ENCODE peak calls at places on chromosomes 6 and 20, in four cellular contexts. K, E, Y and F are unnamed samples.

GRCh38 chr6:73511796-73512195 is 9.0 kb downstream of the EEF1A1 start:
- DNase-seq in K (no peak), E (no peak), Y (no peak), F (no peak)

GRCh38 chr20:24157213-24157612 is 168.6 kb upstream of the GGTLC1 start:
- DNase-seq in K (no peak), E (no peak), Y (no peak), F (no peak)

GRCh38 chr6:50180646-50181045 is 130.9 kb upstream of the DEFB112 start:
- DNase-seq in K (no peak), E (no peak), Y (no peak), F (no peak)

GRCh38 chr6:108353853-108354252 is 59.0 kb downstream of the AFG1L start:
- DNase-seq in K (no peak), E (no peak), Y (no peak), F (no peak)

GRCh38 chr20:13322621-13323020 is 101.5 kb downstream of the ISM1 start:
- DNase-seq in K (no peak), E (no peak), Y (no peak), F (no peak)

GRCh38 chr20:51136326-51136725 is 113.4 kb upstream of the KCNG1 start:
- DNase-seq in K (no peak), E (no peak), Y (no peak), F (no peak)

GRCh38 chr20:39886650-39887190 is 802.3 kb downstream of the MAFB start:
- DNase-seq in K (no peak), E (no peak), Y (peak), F (no peak)

GRCh38 chr6:80003841-80004198 is 629 bp upstream of the TTK start:
- DNase-seq in K (no peak), E (no peak), Y (no peak), F (no peak)

GRCh38 chr6:34674268-34674639 is 22.3 kb downstream of the ILRUN start:
- DNase-seq in K (no peak), E (no peak), Y (no peak), F (no peak)

GRCh38 chr6:34672657-34673043 is 23.9 kb downstream of the ILRUN start:
- DNase-seq in K (no peak), E (no peak), Y (no peak), F (no peak)

GRCh38 chr6:34673079-34673478 is 23.5 kb downstream of the ILRUN start:
- DNase-seq in K (no peak), E (no peak), Y (no peak), F (no peak)

GRCh38 chr6:34671801-34672656 is 24.5 kb downstream of the ILRUN start:
- DNase-seq in K (no peak), E (no peak), Y (no peak), F (no peak)

GRCh38 chr6:34671362-34671761 is 25.2 kb downstream of the ILRUN start:
- DNase-seq in K (no peak), E (no peak), Y (no peak), F (peak)
- H3K4me3 ChIP-seq in K (no peak), E (no peak), Y (no peak), F (no peak)

GRCh38 chr6:129651291-129651691 is 58.7 kb downstream of the ARHGAP18 start:
- DNase-seq in K (no peak), E (no peak), Y (no peak), F (no peak)

GRCh38 chr6:129653229-129653628 is 56.7 kb downstream of the ARHGAP18 start:
- DNase-seq in K (no peak), E (no peak), Y (no peak), F (no peak)

GRCh38 chr6:129655334-129655733 is 54.6 kb downstream of the ARHGAP18 start:
- DNase-seq in K (no peak), E (no peak), Y (no peak), F (no peak)

GRCh38 chr6:129657433-129657832 is 52.5 kb downstream of the ARHGAP18 start:
- DNase-seq in K (no peak), E (no peak), Y (no peak), F (no peak)

GRCh38 chr6:129653746-129654145 is 56.2 kb downstream of the ARHGAP18 start:
- DNase-seq in K (no peak), E (no peak), Y (no peak), F (no peak)
- H3K4me3 ChIP-seq in K (no peak), E (no peak), Y (no peak), F (no peak)

GRCh38 chr20:58851969-58852458 is 502 bp upstream of the GNAS start:
- DNase-seq in K (no peak), E (no peak), Y (no peak), F (no peak)
- H3K4me3 ChIP-seq in K (peak), E (no peak), Y (peak), F (no peak)

GRCh38 chr20:45153147-45153546 is 21.6 kb upstream of the PI3 start:
- DNase-seq in K (no peak), E (no peak), Y (no peak), F (no peak)

GRCh38 chr20:45156728-45157127 is 18.0 kb upstream of the PI3 start:
- DNase-seq in K (no peak), E (no peak), Y (no peak), F (no peak)

GRCh38 chr20:45153756-45154155 is 20.9 kb upstream of the PI3 start:
- DNase-seq in K (no peak), E (no peak), Y (no peak), F (no peak)

GRCh38 chr20:45157977-45158376 is 16.7 kb upstream of the PI3 start:
- DNase-seq in K (no peak), E (no peak), Y (no peak), F (no peak)

GRCh38 chr20:45154183-45154582 is 20.5 kb upstream of the PI3 start:
- DNase-seq in K (no peak), E (no peak), Y (no peak), F (no peak)
- H3K4me3 ChIP-seq in K (no peak), E (no peak), Y (no peak), F (no peak)

GRCh38 chr20:64071341-64072332 is 7.7 kb downstream of the RGS19 start:
- DNase-seq in K (no peak), E (no peak), Y (no peak), F (no peak)
- H3K4me3 ChIP-seq in K (no peak), E (no peak), Y (no peak), F (no peak)

DNA sequence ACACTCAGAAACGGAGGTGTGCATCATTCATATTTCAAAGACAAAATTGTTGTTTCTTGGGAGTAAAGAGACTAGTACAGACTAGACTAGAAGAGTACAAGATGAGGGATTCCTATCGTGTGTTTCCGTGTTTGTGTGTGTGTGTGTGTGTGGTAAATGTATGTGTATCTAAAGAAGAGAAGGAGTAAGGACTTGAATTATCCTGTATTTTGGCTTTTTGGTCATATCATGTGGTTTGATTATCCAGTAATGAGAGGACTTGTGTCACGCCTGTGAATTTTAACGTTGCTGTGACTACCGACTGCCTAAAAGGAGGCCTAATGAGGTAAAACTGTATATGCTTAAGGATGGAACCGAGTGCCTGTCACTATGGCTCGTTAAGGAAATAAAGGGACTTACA is 44.4 kb upstream of the MAP7 start:
- DNase-seq in K (no peak), E (no peak), Y (no peak), F (no peak)
- H3K4me3 ChIP-seq in K (no peak), E (no peak), Y (no peak), F (no peak)

DNA sequence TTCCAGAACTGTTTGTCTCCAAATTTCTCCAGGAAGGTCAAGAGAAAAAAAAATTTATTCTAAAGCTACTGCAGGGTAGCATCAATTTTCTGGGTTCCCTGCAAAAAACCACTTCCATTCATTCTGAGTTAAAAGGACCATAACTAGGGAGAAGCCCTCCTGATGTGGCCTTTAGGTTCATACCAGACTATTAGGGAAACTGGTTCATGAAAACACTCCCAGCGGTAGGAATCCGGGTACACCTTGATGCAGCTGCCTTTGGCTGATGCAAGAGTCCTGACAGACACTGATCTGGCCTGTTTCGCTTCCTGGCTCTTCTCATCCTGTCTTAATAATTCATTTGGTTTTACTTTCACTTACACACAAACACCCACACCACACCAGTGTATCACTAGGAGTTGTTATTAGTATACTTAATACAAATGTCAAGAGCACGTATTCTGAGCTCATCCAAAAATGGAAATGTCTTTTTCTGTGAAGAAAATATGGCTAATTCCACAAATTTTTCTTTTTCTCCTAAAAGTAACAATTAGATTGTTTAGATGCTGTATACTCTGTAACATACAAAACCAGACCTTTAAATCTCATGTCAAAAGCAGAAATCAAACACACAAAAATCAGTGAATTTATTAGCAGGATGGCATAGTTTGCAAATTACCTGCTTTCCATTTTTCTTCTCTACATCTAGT is 38.4 kb upstream of the ARHGAP18 start:
- DNase-seq in K (no peak), E (no peak), Y (no peak), F (no peak)
- H3K4me3 ChIP-seq in K (no peak), E (no peak), Y (peak), F (no peak)